ENCODE peak calls at places on chromosome 16, in five cellular contexts. One of them, this sample, is unnamed.

GRCh38 chr16:89861648-89862047 is 11.7 kb upstream of the TCF25 start:
- DNase-seq in AG09309: no peak
- DNase-seq in thoracic aorta: no peak
- DNase-seq in tibial nerve: no peak
- DNase-seq in breast epithelium: no peak
- DNase-seq in this sample: no peak

GRCh38 chr16:52191533-52192134 is 355.3 kb downstream of the TOX3 start:
- DNase-seq in AG09309: peak; percentile 17
- DNase-seq in thoracic aorta: no peak
- DNase-seq in tibial nerve: peak; percentile 35
- DNase-seq in breast epithelium: peak; percentile 63
- DNase-seq in this sample: peak; percentile 7

GRCh38 chr16:59113009-59113408 is 378.9 kb upstream of the GOT2 start:
- DNase-seq in AG09309: no peak
- DNase-seq in thoracic aorta: no peak
- DNase-seq in tibial nerve: no peak
- DNase-seq in breast epithelium: no peak
- DNase-seq in this sample: no peak

GRCh38 chr16:2057438-2057837 is 9.7 kb downstream of the TSC2 start:
- DNase-seq in AG09309: no peak
- DNase-seq in thoracic aorta: no peak
- DNase-seq in tibial nerve: no peak
- DNase-seq in breast epithelium: no peak
- DNase-seq in this sample: no peak

GRCh38 chr16:23572394-23572793 is 14.9 kb downstream of the UBFD1 start:
- DNase-seq in AG09309: no peak
- DNase-seq in thoracic aorta: no peak
- DNase-seq in tibial nerve: no peak
- DNase-seq in breast epithelium: no peak
- DNase-seq in this sample: no peak

GRCh38 chr16:65524997-65525396 is 403.1 kb upstream of the CDH11 start:
- DNase-seq in AG09309: no peak
- DNase-seq in thoracic aorta: no peak
- DNase-seq in tibial nerve: no peak
- DNase-seq in breast epithelium: no peak
- DNase-seq in this sample: peak; percentile 90

GRCh38 chr16:1706386-1707192 is 594 bp downstream of the MAPK8IP3 start:
- DNase-seq in AG09309: no peak
- DNase-seq in thoracic aorta: no peak
- DNase-seq in tibial nerve: no peak
- DNase-seq in breast epithelium: no peak
- DNase-seq in this sample: no peak

GRCh38 chr16:80369559-80369958 is 171.2 kb upstream of the DYNLRB2 start:
- DNase-seq in AG09309: peak; percentile 20
- DNase-seq in thoracic aorta: no peak
- DNase-seq in tibial nerve: no peak
- DNase-seq in breast epithelium: no peak
- DNase-seq in this sample: peak; percentile 10

GRCh38 chr16:23171234-23171948 is 11.2 kb upstream of the SCNN1G start:
- DNase-seq in AG09309: no peak
- DNase-seq in thoracic aorta: no peak
- DNase-seq in tibial nerve: no peak
- DNase-seq in breast epithelium: no peak
- DNase-seq in this sample: no peak

DNA sequence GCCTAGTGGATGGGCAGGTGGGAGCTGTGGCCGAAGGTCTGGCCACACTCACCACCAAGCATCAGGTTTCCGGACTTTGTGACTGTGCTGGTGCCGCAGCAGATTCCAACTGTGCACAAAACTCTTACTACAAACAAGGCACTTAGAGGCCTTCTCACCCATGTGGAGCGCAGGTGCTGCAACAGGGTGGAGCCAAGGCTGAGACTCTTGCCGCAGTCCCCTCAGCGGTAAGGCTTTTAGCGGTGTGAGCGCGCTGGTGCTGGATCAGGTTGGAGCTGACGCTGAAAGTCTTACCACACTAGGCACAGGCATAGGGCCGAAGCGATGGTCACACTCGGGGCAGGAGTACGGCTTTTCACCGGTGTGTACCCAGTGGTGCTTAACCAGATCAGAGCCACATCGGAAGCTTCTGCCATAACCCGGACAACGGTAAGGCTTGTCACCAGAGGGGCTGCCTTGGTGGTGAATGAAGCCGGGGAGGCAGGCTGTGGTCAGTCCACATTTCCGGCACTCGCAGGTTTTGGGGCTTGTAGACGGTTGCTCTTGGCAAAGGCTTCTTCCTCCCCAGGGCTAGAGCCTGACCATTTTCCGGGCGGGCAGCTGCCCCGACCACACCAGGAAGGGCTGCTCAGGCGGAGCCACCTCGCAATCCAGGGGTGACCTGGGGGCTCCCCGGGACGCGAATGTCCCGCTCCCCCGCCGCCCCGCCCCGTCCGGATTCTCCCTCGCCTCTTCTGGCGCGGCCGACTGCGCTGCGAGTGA is 1.0 kb upstream of the ARMC5 start:
- DNase-seq in AG09309: no peak
- DNase-seq in thoracic aorta: no peak
- DNase-seq in tibial nerve: no peak
- DNase-seq in breast epithelium: no peak
- DNase-seq in this sample: no peak
- TF ChIP-seq CTCF in AG09309: peak; percentile 33
- TF ChIP-seq CTCF in thoracic aorta: no peak
- TF ChIP-seq CTCF in tibial nerve: no peak
- TF ChIP-seq CTCF in breast epithelium: no peak
- TF ChIP-seq CTCF in this sample: no peak

GRCh38 chr16:4231367-4231766 is 10.5 kb downstream of the SRL start:
- DNase-seq in AG09309: no peak
- DNase-seq in thoracic aorta: no peak
- DNase-seq in tibial nerve: no peak
- DNase-seq in breast epithelium: no peak
- DNase-seq in this sample: no peak

GRCh38 chr16:4231886-4232285 is 10.0 kb downstream of the SRL start:
- DNase-seq in AG09309: no peak
- DNase-seq in thoracic aorta: no peak
- DNase-seq in tibial nerve: no peak
- DNase-seq in breast epithelium: no peak
- DNase-seq in this sample: no peak

GRCh38 chr16:4239020-4239419 is 2.9 kb downstream of the SRL start:
- DNase-seq in AG09309: no peak
- DNase-seq in thoracic aorta: no peak
- DNase-seq in tibial nerve: no peak
- DNase-seq in breast epithelium: no peak
- DNase-seq in this sample: no peak

GRCh38 chr16:4232541-4233386 is 9.1 kb downstream of the SRL start:
- DNase-seq in AG09309: no peak
- DNase-seq in thoracic aorta: no peak
- DNase-seq in tibial nerve: no peak
- DNase-seq in breast epithelium: no peak
- DNase-seq in this sample: no peak

GRCh38 chr16:4233431-4233830 is 8.4 kb downstream of the SRL start:
- DNase-seq in AG09309: no peak
- DNase-seq in thoracic aorta: no peak
- DNase-seq in tibial nerve: no peak
- DNase-seq in breast epithelium: no peak
- DNase-seq in this sample: no peak
- H3K4me3 ChIP-seq in AG09309: no peak overlapping the region
- H3K4me3 ChIP-seq in thoracic aorta: no peak overlapping the region
- H3K4me3 ChIP-seq in tibial nerve: no peak overlapping the region
- H3K4me3 ChIP-seq in breast epithelium: no peak overlapping the region
- H3K4me3 ChIP-seq in this sample: no peak overlapping the region

DNA sequence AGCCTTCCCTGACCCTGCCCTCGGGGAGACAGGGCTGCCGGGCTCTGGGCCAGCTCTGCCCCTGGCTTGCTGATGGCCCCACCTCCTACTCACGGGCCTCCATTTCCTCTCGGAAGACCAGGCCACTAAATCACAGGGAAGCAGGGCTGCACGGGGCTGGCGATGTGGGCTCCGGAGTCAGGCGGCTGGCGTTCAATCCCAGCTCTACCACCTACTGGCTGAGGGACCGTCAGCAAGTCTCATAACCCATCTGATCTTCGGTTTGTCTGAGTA is 113.4 kb downstream of the AMFR start:
- DNase-seq in AG09309: no peak
- DNase-seq in thoracic aorta: no peak
- DNase-seq in tibial nerve: no peak
- DNase-seq in breast epithelium: no peak
- DNase-seq in this sample: no peak
- TF ChIP-seq CTCF in AG09309: no peak
- TF ChIP-seq CTCF in thoracic aorta: no peak
- TF ChIP-seq CTCF in tibial nerve: no peak
- TF ChIP-seq CTCF in breast epithelium: no peak
- TF ChIP-seq CTCF in this sample: no peak

GRCh38 chr16:73068546-73069401 is 20.8 kb upstream of the ZFHX3 start:
- DNase-seq in AG09309: peak; percentile 93
- DNase-seq in thoracic aorta: peak; percentile 88
- DNase-seq in tibial nerve: peak; percentile 61
- DNase-seq in breast epithelium: no peak
- DNase-seq in this sample: peak; percentile 95
- H3K4me3 ChIP-seq in AG09309: no peak overlapping the region
- H3K4me3 ChIP-seq in thoracic aorta: peak overlapping the region; percentile 59
- H3K4me3 ChIP-seq in tibial nerve: no peak overlapping the region
- H3K4me3 ChIP-seq in breast epithelium: no peak overlapping the region
- H3K4me3 ChIP-seq in this sample: no peak overlapping the region

DNA sequence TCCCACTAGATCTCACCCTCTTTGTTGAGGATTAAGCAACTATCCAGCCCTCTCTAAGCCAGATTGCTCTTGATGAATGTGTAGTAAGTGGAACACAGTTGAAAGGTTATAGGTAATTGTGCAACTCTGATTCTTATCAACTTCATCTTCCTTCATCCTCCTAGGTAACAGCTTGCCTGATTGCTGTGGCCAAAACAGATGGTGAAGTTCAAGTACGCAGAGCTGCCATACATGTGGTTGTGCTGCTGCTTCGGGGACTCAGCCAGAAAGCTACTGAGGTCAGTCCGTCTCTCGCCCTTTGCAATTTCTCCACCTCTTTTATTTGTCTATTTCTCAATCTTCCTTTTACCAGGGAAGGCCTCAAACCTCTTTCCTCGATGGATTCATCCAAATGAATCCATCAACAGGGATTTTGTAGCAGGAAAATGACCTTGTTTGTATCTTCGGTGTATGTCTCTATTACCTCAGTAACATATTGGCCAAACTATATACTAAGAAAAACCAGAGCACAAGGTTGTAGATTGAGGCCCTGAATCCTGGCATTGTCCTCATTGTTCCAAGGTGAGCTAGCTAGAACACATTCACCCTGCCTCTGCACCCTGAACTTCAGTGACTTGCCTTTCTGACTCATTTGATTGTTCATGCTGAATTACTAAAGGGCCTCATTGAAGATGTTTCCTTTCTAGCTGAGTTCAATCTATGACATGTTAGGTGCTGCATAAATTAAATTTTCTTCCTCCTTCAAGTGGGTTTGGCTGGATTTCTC is 65.1 kb upstream of the HAS3 start:
- DNase-seq in AG09309: no peak
- DNase-seq in thoracic aorta: no peak
- DNase-seq in tibial nerve: no peak
- DNase-seq in breast epithelium: no peak
- DNase-seq in this sample: no peak
- TF ChIP-seq CTCF in AG09309: no peak
- TF ChIP-seq CTCF in thoracic aorta: no peak
- TF ChIP-seq CTCF in tibial nerve: no peak
- TF ChIP-seq CTCF in breast epithelium: no peak
- TF ChIP-seq CTCF in this sample: no peak

GRCh38 chr16:70770291-70770967 is 30.5 kb downstream of the VAC14 start:
- DNase-seq in AG09309: no peak
- DNase-seq in thoracic aorta: no peak
- DNase-seq in tibial nerve: no peak
- DNase-seq in breast epithelium: no peak
- DNase-seq in this sample: no peak

GRCh38 chr16:70772493-70772892 is 28.5 kb downstream of the VAC14 start:
- DNase-seq in AG09309: no peak
- DNase-seq in thoracic aorta: no peak
- DNase-seq in tibial nerve: no peak
- DNase-seq in breast epithelium: no peak
- DNase-seq in this sample: no peak

GRCh38 chr16:70769761-70770160 is 31.2 kb downstream of the VAC14 start:
- DNase-seq in AG09309: no peak
- DNase-seq in thoracic aorta: no peak
- DNase-seq in tibial nerve: no peak
- DNase-seq in breast epithelium: no peak
- DNase-seq in this sample: no peak

GRCh38 chr16:70769131-70769530 is 31.8 kb downstream of the VAC14 start:
- DNase-seq in AG09309: no peak
- DNase-seq in thoracic aorta: no peak
- DNase-seq in tibial nerve: no peak
- DNase-seq in breast epithelium: no peak
- DNase-seq in this sample: no peak

DNA sequence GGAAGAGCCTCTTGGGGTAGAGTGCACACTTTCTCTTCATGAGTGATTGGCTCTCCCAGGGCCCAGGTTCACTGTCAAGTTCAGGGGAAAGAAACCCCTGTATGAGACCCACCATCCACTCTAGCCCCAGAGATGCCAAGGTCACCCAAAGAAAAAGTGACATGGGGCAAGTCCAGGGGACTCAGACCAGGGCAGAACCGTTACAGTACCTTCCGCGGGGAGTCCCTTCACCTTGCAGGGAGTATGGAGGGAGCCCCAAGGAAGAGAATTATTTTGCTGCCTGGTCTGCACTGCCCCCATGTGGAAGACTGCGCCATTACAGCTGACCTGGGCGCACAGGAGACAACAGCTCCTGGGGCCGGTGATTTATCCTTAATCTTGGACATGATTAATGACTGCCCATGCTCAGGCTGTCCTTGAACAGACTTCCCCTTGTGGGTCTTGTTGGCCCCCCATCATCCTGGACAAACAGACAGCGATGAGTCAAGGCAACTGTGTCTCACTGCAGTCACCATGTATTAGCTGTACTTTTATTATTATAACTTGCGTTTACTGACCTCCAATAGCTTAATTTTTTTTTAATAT is 29.9 kb downstream of the VAC14 start:
- DNase-seq in AG09309: no peak
- DNase-seq in thoracic aorta: no peak
- DNase-seq in tibial nerve: peak; percentile 45
- DNase-seq in breast epithelium: peak; percentile 66
- DNase-seq in this sample: no peak
- H3K4me3 ChIP-seq in AG09309: no peak overlapping the region
- H3K4me3 ChIP-seq in thoracic aorta: no peak overlapping the region
- H3K4me3 ChIP-seq in tibial nerve: no peak overlapping the region
- H3K4me3 ChIP-seq in breast epithelium: no peak overlapping the region
- H3K4me3 ChIP-seq in this sample: no peak overlapping the region

GRCh38 chr16:46612121-46612520 is 9.1 kb downstream of the SHCBP1 start:
- DNase-seq in AG09309: no peak
- DNase-seq in thoracic aorta: no peak
- DNase-seq in tibial nerve: no peak
- DNase-seq in breast epithelium: no peak
- DNase-seq in this sample: no peak

GRCh38 chr16:46607529-46607928 is 13.7 kb downstream of the SHCBP1 start:
- DNase-seq in AG09309: peak; percentile 32
- DNase-seq in thoracic aorta: no peak
- DNase-seq in tibial nerve: no peak
- DNase-seq in breast epithelium: no peak
- DNase-seq in this sample: peak; percentile 26
- TF ChIP-seq CTCF in AG09309: peak; percentile 38
- TF ChIP-seq CTCF in thoracic aorta: peak; percentile 17
- TF ChIP-seq CTCF in tibial nerve: peak; percentile 16
- TF ChIP-seq CTCF in breast epithelium: peak; percentile 24
- TF ChIP-seq CTCF in this sample: peak; percentile 22

GRCh38 chr16:57689772-57690558 is 4.6 kb upstream of the DRC7 start:
- DNase-seq in AG09309: no peak
- DNase-seq in thoracic aorta: no peak
- DNase-seq in tibial nerve: no peak
- DNase-seq in breast epithelium: peak; percentile 40
- DNase-seq in this sample: no peak
- H3K4me3 ChIP-seq in AG09309: no peak overlapping the region
- H3K4me3 ChIP-seq in thoracic aorta: no peak overlapping the region
- H3K4me3 ChIP-seq in tibial nerve: no peak overlapping the region
- H3K4me3 ChIP-seq in breast epithelium: no peak overlapping the region
- H3K4me3 ChIP-seq in this sample: no peak overlapping the region

This sample was measured in AG04449.